ENCODE peak calls at places on chromosomes 16 and 17, in six cellular contexts. One of them, this sample, is unnamed.

GRCh38 chr17:47240806-47241205 is 12.8 kb upstream of the ITGB3 start:
- DNase-seq in heart right ventricle: no peak
- DNase-seq in tibial nerve: no peak
- DNase-seq in GM12878: no peak
- DNase-seq in stomach: no peak
- DNase-seq in heart left ventricle: no peak
- DNase-seq in this sample: no peak

GRCh38 chr16:3256876-3257465 is 538 bp upstream of the MEFV start:
- DNase-seq in heart right ventricle: no peak
- DNase-seq in tibial nerve: no peak
- DNase-seq in GM12878: no peak
- DNase-seq in stomach: no peak
- DNase-seq in heart left ventricle: no peak
- DNase-seq in this sample: no peak

GRCh38 chr16:57476546-57477410 is 9.5 kb downstream of the DOK4 start:
- DNase-seq in heart right ventricle: no peak
- DNase-seq in tibial nerve: no peak
- DNase-seq in GM12878: no peak
- DNase-seq in stomach: no peak
- DNase-seq in heart left ventricle: no peak
- DNase-seq in this sample: no peak

GRCh38 chr17:62705781-62706597 is 78.5 kb downstream of the MRC2 start:
- DNase-seq in heart right ventricle: no peak
- DNase-seq in tibial nerve: no peak
- DNase-seq in GM12878: no peak
- DNase-seq in stomach: no peak
- DNase-seq in heart left ventricle: no peak
- DNase-seq in this sample: peak; percentile 28

GRCh38 chr16:69476920-69477418 is 52.5 kb downstream of the CYB5B start:
- DNase-seq in heart right ventricle: no peak
- DNase-seq in tibial nerve: no peak
- DNase-seq in GM12878: no peak
- DNase-seq in stomach: no peak
- DNase-seq in heart left ventricle: no peak
- DNase-seq in this sample: no peak

GRCh38 chr17:61658183-61658582 is 67.2 kb upstream of the NACA2 start:
- DNase-seq in heart right ventricle: no peak
- DNase-seq in tibial nerve: no peak
- DNase-seq in GM12878: no peak
- DNase-seq in stomach: no peak
- DNase-seq in heart left ventricle: no peak
- DNase-seq in this sample: no peak

GRCh38 chr17:56475121-56475520 is 118.4 kb upstream of the NOG start:
- DNase-seq in heart right ventricle: no peak
- DNase-seq in tibial nerve: no peak
- DNase-seq in GM12878: no peak
- DNase-seq in stomach: no peak
- DNase-seq in heart left ventricle: no peak
- DNase-seq in this sample: no peak

GRCh38 chr17:31699281-31699680 is 159.8 kb downstream of the COPRS start:
- DNase-seq in heart right ventricle: no peak
- DNase-seq in tibial nerve: no peak
- DNase-seq in GM12878: no peak
- DNase-seq in stomach: no peak
- DNase-seq in heart left ventricle: no peak
- DNase-seq in this sample: no peak

GRCh38 chr17:28327031-28327607 is 8.1 kb downstream of the TMEM97 start:
- DNase-seq in heart right ventricle: no peak
- DNase-seq in tibial nerve: no peak
- DNase-seq in GM12878: peak; percentile 34
- DNase-seq in stomach: peak; percentile 16
- DNase-seq in heart left ventricle: no peak
- DNase-seq in this sample: no peak

GRCh38 chr17:49527927-49528651 is 33.0 kb downstream of the NGFR start:
- DNase-seq in heart right ventricle: no peak
- DNase-seq in tibial nerve: no peak
- DNase-seq in GM12878: no peak
- DNase-seq in stomach: no peak
- DNase-seq in heart left ventricle: no peak
- DNase-seq in this sample: no peak

GRCh38 chr16:46607529-46607928 is 13.7 kb downstream of the SHCBP1 start:
- DNase-seq in heart right ventricle: no peak
- DNase-seq in tibial nerve: no peak
- DNase-seq in GM12878: no peak
- DNase-seq in stomach: no peak
- DNase-seq in heart left ventricle: no peak
- DNase-seq in this sample: peak; percentile 83

GRCh38 chr17:39800540-39800939 is 62.8 kb downstream of the GRB7 start:
- DNase-seq in heart right ventricle: no peak
- DNase-seq in tibial nerve: no peak
- DNase-seq in GM12878: peak; percentile 77
- DNase-seq in stomach: no peak
- DNase-seq in heart left ventricle: no peak
- DNase-seq in this sample: no peak

GRCh38 chr17:78131172-78132085 is 858 bp downstream of the TMC8 start:
- DNase-seq in heart right ventricle: peak; percentile 19
- DNase-seq in tibial nerve: no peak
- DNase-seq in GM12878: no peak
- DNase-seq in stomach: no peak
- DNase-seq in heart left ventricle: peak; percentile 31
- DNase-seq in this sample: no peak

GRCh38 chr17:16491131-16491702 is 776 bp downstream of the LRRC75A start:
- DNase-seq in heart right ventricle: no peak
- DNase-seq in tibial nerve: no peak
- DNase-seq in GM12878: no peak
- DNase-seq in stomach: peak; percentile 28
- DNase-seq in heart left ventricle: no peak
- DNase-seq in this sample: no peak

GRCh38 chr16:68069511-68070248 is 15.5 kb upstream of the NFATC3 start:
- DNase-seq in heart right ventricle: peak; percentile 47
- DNase-seq in tibial nerve: no peak
- DNase-seq in GM12878: no peak
- DNase-seq in stomach: no peak
- DNase-seq in heart left ventricle: peak; percentile 64
- DNase-seq in this sample: no peak

GRCh38 chr17:77802811-77803220 is 155.7 kb upstream of the TNRC6C start:
- DNase-seq in heart right ventricle: no peak
- DNase-seq in tibial nerve: no peak
- DNase-seq in GM12878: no peak
- DNase-seq in stomach: no peak
- DNase-seq in heart left ventricle: peak; percentile 33
- DNase-seq in this sample: peak; percentile 61

GRCh38 chr17:45143767-45144198 is 4.5 kb upstream of the HEXIM1 start:
- DNase-seq in heart right ventricle: peak; percentile 92
- DNase-seq in tibial nerve: peak; percentile 88
- DNase-seq in GM12878: no peak
- DNase-seq in stomach: peak; percentile 65
- DNase-seq in heart left ventricle: peak; percentile 89
- DNase-seq in this sample: no peak

GRCh38 chr17:66714046-66715023 is 120.6 kb upstream of the CACNG5 start:
- DNase-seq in heart right ventricle: no peak
- DNase-seq in tibial nerve: no peak
- DNase-seq in GM12878: no peak
- DNase-seq in stomach: no peak
- DNase-seq in heart left ventricle: no peak
- DNase-seq in this sample: no peak

GRCh38 chr16:82111944-82112343 is 58.1 kb downstream of the MPHOSPH6 start:
- DNase-seq in heart right ventricle: no peak
- DNase-seq in tibial nerve: no peak
- DNase-seq in GM12878: no peak
- DNase-seq in stomach: no peak
- DNase-seq in heart left ventricle: no peak
- DNase-seq in this sample: no peak

GRCh38 chr17:80236911-80237310 is 16.7 kb downstream of the SLC26A11 start:
- DNase-seq in heart right ventricle: no peak
- DNase-seq in tibial nerve: no peak
- DNase-seq in GM12878: no peak
- DNase-seq in stomach: no peak
- DNase-seq in heart left ventricle: no peak
- DNase-seq in this sample: no peak

GRCh38 chr16:426115-426905 is 861 bp downstream of the RAB11FIP3 start:
- DNase-seq in heart right ventricle: peak; percentile 29
- DNase-seq in tibial nerve: no peak
- DNase-seq in GM12878: no peak
- DNase-seq in stomach: no peak
- DNase-seq in heart left ventricle: no peak
- DNase-seq in this sample: peak; percentile 30

GRCh38 chr17:75273968-75274708 is 3.1 kb upstream of the MIF4GD start:
- DNase-seq in heart right ventricle: no peak
- DNase-seq in tibial nerve: no peak
- DNase-seq in GM12878: no peak
- DNase-seq in stomach: no peak
- DNase-seq in heart left ventricle: no peak
- DNase-seq in this sample: peak; percentile 81

GRCh38 chr17:35242805-35243458 is at the start of gene SLFN5:
- DNase-seq in heart right ventricle: peak; percentile 94
- DNase-seq in tibial nerve: peak; percentile 98
- DNase-seq in GM12878: peak; percentile 73
- DNase-seq in stomach: peak; percentile 97
- DNase-seq in heart left ventricle: peak; percentile 94
- DNase-seq in this sample: peak; percentile 94

GRCh38 chr16:53091508-53092211 is 36.9 kb downstream of the CHD9 start:
- DNase-seq in heart right ventricle: peak; percentile 60
- DNase-seq in tibial nerve: peak; percentile 60
- DNase-seq in GM12878: peak; percentile 72
- DNase-seq in stomach: peak; percentile 27
- DNase-seq in heart left ventricle: peak; percentile 83
- DNase-seq in this sample: peak; percentile 94

GRCh38 chr16:62711797-62712196 is 675.6 kb upstream of the CDH8 start:
- DNase-seq in heart right ventricle: no peak
- DNase-seq in tibial nerve: no peak
- DNase-seq in GM12878: no peak
- DNase-seq in stomach: no peak
- DNase-seq in heart left ventricle: no peak
- DNase-seq in this sample: no peak

GRCh38 chr17:45222273-45222993 is 748 bp downstream of the FMNL1 start:
- DNase-seq in heart right ventricle: no peak
- DNase-seq in tibial nerve: no peak
- DNase-seq in GM12878: no peak
- DNase-seq in stomach: no peak
- DNase-seq in heart left ventricle: peak; percentile 27
- DNase-seq in this sample: no peak

GRCh38 chr16:29825145-29826044 is 5.1 kb downstream of the MVP start:
- DNase-seq in heart right ventricle: peak; percentile 56
- DNase-seq in tibial nerve: no peak
- DNase-seq in GM12878: no peak
- DNase-seq in stomach: no peak
- DNase-seq in heart left ventricle: peak; percentile 80
- DNase-seq in this sample: peak; percentile 79
- H3K4me1 ChIP-seq in heart right ventricle: peaks cover 72% of the 10 kb centered on the region
- H3K4me1 ChIP-seq in tibial nerve: no peaks in the 10 kb centered on the region
- H3K4me1 ChIP-seq in GM12878: peaks cover 11% of the 10 kb centered on the region
- H3K4me1 ChIP-seq in stomach: peaks cover 94% of the 10 kb centered on the region
- H3K4me1 ChIP-seq in heart left ventricle: peaks cover 36% of the 10 kb centered on the region
- H3K4me1 ChIP-seq in this sample: no peaks in the 10 kb centered on the region

GRCh38 chr16:1792836-1793577 is 498 bp downstream of the IGFALS start:
- DNase-seq in heart right ventricle: no peak
- DNase-seq in tibial nerve: no peak
- DNase-seq in GM12878: no peak
- DNase-seq in stomach: no peak
- DNase-seq in heart left ventricle: peak; percentile 25
- DNase-seq in this sample: no peak
- H3K27ac ChIP-seq in heart right ventricle: no peak overlapping the region
- H3K27ac ChIP-seq in tibial nerve: no peak overlapping the region
- H3K27ac ChIP-seq in GM12878: no peak overlapping the region
- H3K27ac ChIP-seq in stomach: peak overlapping the region; percentile 73
- H3K27ac ChIP-seq in heart left ventricle: no peak overlapping the region
- H3K27ac ChIP-seq in this sample: no peak overlapping the region

GRCh38 chr17:9575381-9576072 is at the start of gene STX8:
- DNase-seq in heart right ventricle: peak; percentile 93
- DNase-seq in tibial nerve: peak; percentile 92
- DNase-seq in GM12878: peak; percentile 48
- DNase-seq in stomach: peak; percentile 92
- DNase-seq in heart left ventricle: peak; percentile 94
- DNase-seq in this sample: peak; percentile 94

GRCh38 chr17:9576521-9577401 is at the start of gene CFAP52:
- DNase-seq in heart right ventricle: peak; percentile 80
- DNase-seq in tibial nerve: peak; percentile 77
- DNase-seq in GM12878: peak; percentile 28
- DNase-seq in stomach: peak; percentile 71
- DNase-seq in heart left ventricle: peak; percentile 82
- DNase-seq in this sample: peak; percentile 87

DNA sequence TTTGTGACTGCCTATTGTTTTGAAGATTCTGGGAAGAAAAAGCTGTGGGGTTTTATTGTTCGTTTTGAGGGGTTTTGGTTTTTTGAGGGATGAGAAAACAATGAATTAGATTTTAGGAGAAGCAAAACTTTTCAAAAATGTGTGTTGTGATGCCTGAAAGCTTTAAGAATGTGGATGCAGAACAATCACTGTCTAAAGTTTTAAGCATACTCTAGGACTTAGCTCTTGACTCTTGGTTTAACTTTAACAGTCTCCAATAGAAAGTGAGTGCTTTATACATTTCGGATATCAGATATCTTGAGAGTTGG is 914 bp downstream of the CFAP52 start:
- DNase-seq in heart right ventricle: no peak
- DNase-seq in tibial nerve: no peak
- DNase-seq in GM12878: no peak
- DNase-seq in stomach: no peak
- DNase-seq in heart left ventricle: no peak
- DNase-seq in this sample: no peak
- TF ChIP-seq CTCF in heart right ventricle: no peak
- TF ChIP-seq CTCF in tibial nerve: no peak
- TF ChIP-seq CTCF in GM12878: no peak
- TF ChIP-seq CTCF in stomach: no peak
- TF ChIP-seq CTCF in heart left ventricle: no peak
- TF ChIP-seq CTCF in this sample: no peak

GRCh38 chr16:11095935-11096334 is 151.6 kb downstream of the CLEC16A start:
- DNase-seq in heart right ventricle: no peak
- DNase-seq in tibial nerve: no peak
- DNase-seq in GM12878: no peak
- DNase-seq in stomach: no peak
- DNase-seq in heart left ventricle: no peak
- DNase-seq in this sample: no peak

GRCh38 chr16:11099672-11100195 is 155.4 kb downstream of the CLEC16A start:
- DNase-seq in heart right ventricle: no peak
- DNase-seq in tibial nerve: no peak
- DNase-seq in GM12878: no peak
- DNase-seq in stomach: no peak
- DNase-seq in heart left ventricle: no peak
- DNase-seq in this sample: no peak

GRCh38 chr16:11097094-11097781 is 152.9 kb downstream of the CLEC16A start:
- DNase-seq in heart right ventricle: no peak
- DNase-seq in tibial nerve: no peak
- DNase-seq in GM12878: no peak
- DNase-seq in stomach: no peak
- DNase-seq in heart left ventricle: no peak
- DNase-seq in this sample: no peak

GRCh38 chr16:11098601-11099377 is 154.4 kb downstream of the CLEC16A start:
- DNase-seq in heart right ventricle: no peak
- DNase-seq in tibial nerve: no peak
- DNase-seq in GM12878: no peak
- DNase-seq in stomach: no peak
- DNase-seq in heart left ventricle: no peak
- DNase-seq in this sample: peak; percentile 61

DNA sequence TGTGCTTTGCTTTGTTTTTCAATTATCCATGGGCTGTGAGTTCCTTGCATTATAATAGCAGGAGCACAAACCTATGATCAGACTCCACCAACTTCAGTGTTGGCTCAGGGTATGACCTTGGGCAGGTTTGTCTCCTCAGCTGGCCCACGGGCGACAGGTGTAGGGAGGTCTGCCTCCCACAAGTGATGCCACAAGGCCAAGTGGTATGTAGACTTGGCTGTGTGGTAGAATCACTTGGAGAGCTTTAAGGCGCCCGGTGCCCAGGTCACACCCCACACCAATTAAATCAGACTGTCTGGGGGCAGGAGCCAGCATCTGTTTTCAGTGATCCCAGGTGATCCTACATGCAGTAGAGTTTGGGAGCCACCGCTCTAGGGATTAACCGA is 153.4 kb downstream of the CLEC16A start:
- DNase-seq in heart right ventricle: no peak
- DNase-seq in tibial nerve: no peak
- DNase-seq in GM12878: no peak
- DNase-seq in stomach: no peak
- DNase-seq in heart left ventricle: no peak
- DNase-seq in this sample: no peak
- H3K4me1 ChIP-seq in heart right ventricle: peaks cover 48% of the 10 kb centered on the region
- H3K4me1 ChIP-seq in tibial nerve: no peaks in the 10 kb centered on the region
- H3K4me1 ChIP-seq in GM12878: peaks cover 57% of the 10 kb centered on the region
- H3K4me1 ChIP-seq in stomach: peaks cover 43% of the 10 kb centered on the region
- H3K4me1 ChIP-seq in heart left ventricle: peaks cover 16% of the 10 kb centered on the region
- H3K4me1 ChIP-seq in this sample: peaks cover 41% of the 10 kb centered on the region

This sample was measured in cardiac muscle cell.